ENCODE peak calls at places on chromosomes 2 and 18, in six cellular contexts. L, I, B, Q, J and E are unnamed samples.

GRCh38 chr18:59898609-59899297 is 1.0 kb upstream of the PMAIP1 start:
- DNase-seq in L (no peak), I (no peak), B (no peak), Q (no peak), J (peak), E (no peak)

GRCh38 chr2:38666578-38666926 is 638 bp downstream of the GALM start:
- DNase-seq in L (no peak), I (no peak), B (no peak), Q (no peak), J (peak), E (no peak)

GRCh38 chr2:103773884-103774283 is 1012.1 kb downstream of the TMEM182 start:
- DNase-seq in L (no peak), I (no peak), B (no peak), Q (no peak), J (peak), E (no peak)

GRCh38 chr2:37711308-37711731 is 39.9 kb upstream of the CDC42EP3 start:
- DNase-seq in L (no peak), I (peak), B (no peak), Q (no peak), J (peak), E (no peak)

GRCh38 chr2:30373881-30374302 is 73.2 kb upstream of the LCLAT1 start:
- DNase-seq in L (no peak), I (no peak), B (no peak), Q (no peak), J (peak), E (no peak)

GRCh38 chr2:49240608-49241007 is 86.3 kb upstream of the FSHR start:
- DNase-seq in L (no peak), I (no peak), B (no peak), Q (no peak), J (peak), E (no peak)

GRCh38 chr18:21105936-21106335 is 5.7 kb downstream of the ROCK1 start:
- DNase-seq in L (no peak), I (no peak), B (no peak), Q (no peak), J (no peak), E (no peak)

GRCh38 chr18:59551902-59552635 is 145.2 kb downstream of the CCBE1 start:
- DNase-seq in L (no peak), I (no peak), B (no peak), Q (no peak), J (no peak), E (no peak)

GRCh38 chr18:39960545-39960944 is 1994.5 kb upstream of the PIK3C3 start:
- DNase-seq in L (no peak), I (peak), B (no peak), Q (no peak), J (no peak), E (no peak)

GRCh38 chr18:28666216-28666615 is 489.3 kb upstream of the CDH2 start:
- DNase-seq in L (no peak), I (no peak), B (no peak), Q (no peak), J (no peak), E (no peak)

GRCh38 chr2:36963106-36963505 is 3.2 kb downstream of the STRN start:
- DNase-seq in L (no peak), I (no peak), B (no peak), Q (peak), J (no peak), E (no peak)

GRCh38 chr18:51133580-51134160 is 63.8 kb downstream of the MEX3C start:
- DNase-seq in L (no peak), I (no peak), B (no peak), Q (no peak), J (no peak), E (no peak)

GRCh38 chr2:75047907-75048625 is 89.6 kb downstream of the POLE4 start:
- DNase-seq in L (no peak), I (peak), B (no peak), Q (no peak), J (peak), E (no peak)

GRCh38 chr2:177579486-177580036 is 187.0 kb downstream of the AGPS start:
- DNase-seq in L (no peak), I (no peak), B (no peak), Q (no peak), J (no peak), E (no peak)

GRCh38 chr18:51053822-51054221 is 23.8 kb downstream of the SMAD4 start:
- DNase-seq in L (no peak), I (no peak), B (no peak), Q (no peak), J (no peak), E (no peak)

GRCh38 chr2:86372641-86373502 is 35.4 kb upstream of the REEP1 start:
- DNase-seq in L (no peak), I (peak), B (no peak), Q (peak), J (peak), E (peak)

GRCh38 chr2:120272763-120273481 is 20.3 kb downstream of the RALB start:
- DNase-seq in L (no peak), I (no peak), B (no peak), Q (no peak), J (no peak), E (no peak)

GRCh38 chr18:34709631-34710429 is at the start of gene DTNA:
- DNase-seq in L (no peak), I (no peak), B (no peak), Q (peak), J (peak), E (peak)

GRCh38 chr2:27537287-27537686 is 40.6 kb downstream of the GCKR start:
- DNase-seq in L (no peak), I (no peak), B (no peak), Q (no peak), J (no peak), E (no peak)

GRCh38 chr2:28615691-28616090 is 119.8 kb downstream of the PLB1 start:
- DNase-seq in L (no peak), I (no peak), B (no peak), Q (no peak), J (no peak), E (no peak)

GRCh38 chr2:26911911-26912861 is 58.3 kb upstream of the MAPRE3 start:
- DNase-seq in L (no peak), I (no peak), B (no peak), Q (no peak), J (no peak), E (peak)

GRCh38 chr18:3481696-3482210 is 31.8 kb downstream of the TGIF1 start:
- DNase-seq in L (no peak), I (peak), B (no peak), Q (no peak), J (peak), E (no peak)